ENCODE peak calls at places on chromosomes 12 and 14, in nine cellular contexts. One of them, this sample, is unnamed.

GRCh38 chr12:72271401-72271740 is 799 bp upstream of the TRHDE start:
- DNase-seq in PC-3: no peak
- DNase-seq in esophagus muscularis mucosa: no peak
- DNase-seq in cardiac muscle cell: peak; percentile 66
- DNase-seq in ovary: peak; percentile 48
- DNase-seq in adrenal gland: no peak
- DNase-seq in neural progenitor cell: peak; percentile 88
- DNase-seq in body of pancreas: peak; percentile 78
- DNase-seq in CD8-positive, alpha-beta memory T cell: no peak
- DNase-seq in this sample: no peak

GRCh38 chr12:42565001-42565400 is 24.5 kb downstream of the PRICKLE1 start:
- DNase-seq in body of pancreas: no peak
- DNase-seq in adrenal gland: no peak
- DNase-seq in ovary: no peak
- DNase-seq in CD8-positive, alpha-beta memory T cell: no peak
- DNase-seq in PC-3: no peak
- DNase-seq in cardiac muscle cell: no peak
- DNase-seq in neural progenitor cell: no peak
- DNase-seq in esophagus muscularis mucosa: no peak
- DNase-seq in this sample: no peak

GRCh38 chr12:48000878-48001321 is 3.4 kb downstream of the COL2A1 start:
- DNase-seq in adrenal gland: peak; percentile 62
- DNase-seq in PC-3: peak; percentile 73
- DNase-seq in neural progenitor cell: peak; percentile 84
- DNase-seq in ovary: no peak
- DNase-seq in cardiac muscle cell: peak; percentile 78
- DNase-seq in esophagus muscularis mucosa: no peak
- DNase-seq in CD8-positive, alpha-beta memory T cell: no peak
- DNase-seq in body of pancreas: no peak
- DNase-seq in this sample: no peak

GRCh38 chr14:26528415-26529182 is 69.2 kb downstream of the NOVA1 start:
- DNase-seq in PC-3: no peak
- DNase-seq in adrenal gland: no peak
- DNase-seq in CD8-positive, alpha-beta memory T cell: no peak
- DNase-seq in ovary: no peak
- DNase-seq in esophagus muscularis mucosa: no peak
- DNase-seq in body of pancreas: no peak
- DNase-seq in cardiac muscle cell: no peak
- DNase-seq in neural progenitor cell: no peak
- DNase-seq in this sample: no peak

GRCh38 chr12:9870311-9870866 is 1.2 kb upstream of the CLEC2B start:
- DNase-seq in ovary: no peak
- DNase-seq in neural progenitor cell: no peak
- DNase-seq in CD8-positive, alpha-beta memory T cell: no peak
- DNase-seq in esophagus muscularis mucosa: no peak
- DNase-seq in cardiac muscle cell: no peak
- DNase-seq in adrenal gland: no peak
- DNase-seq in body of pancreas: no peak
- DNase-seq in PC-3: peak; percentile 3
- DNase-seq in this sample: no peak

GRCh38 chr14:78697341-78697740 is 527.2 kb downstream of the NRXN3 start:
- DNase-seq in CD8-positive, alpha-beta memory T cell: no peak
- DNase-seq in PC-3: peak; percentile 56
- DNase-seq in neural progenitor cell: peak; percentile 31
- DNase-seq in adrenal gland: no peak
- DNase-seq in esophagus muscularis mucosa: no peak
- DNase-seq in body of pancreas: no peak
- DNase-seq in cardiac muscle cell: peak; percentile 29
- DNase-seq in ovary: no peak
- DNase-seq in this sample: no peak

GRCh38 chr12:121774968-121775474 is 18.5 kb downstream of the RHOF start:
- DNase-seq in PC-3: no peak
- DNase-seq in adrenal gland: no peak
- DNase-seq in cardiac muscle cell: no peak
- DNase-seq in CD8-positive, alpha-beta memory T cell: no peak
- DNase-seq in ovary: no peak
- DNase-seq in esophagus muscularis mucosa: no peak
- DNase-seq in body of pancreas: peak; percentile 35
- DNase-seq in neural progenitor cell: peak; percentile 45
- DNase-seq in this sample: no peak

GRCh38 chr12:11639463-11639862 is 10.0 kb upstream of the ETV6 start:
- DNase-seq in body of pancreas: no peak
- DNase-seq in PC-3: no peak
- DNase-seq in neural progenitor cell: no peak
- DNase-seq in CD8-positive, alpha-beta memory T cell: no peak
- DNase-seq in ovary: no peak
- DNase-seq in cardiac muscle cell: no peak
- DNase-seq in adrenal gland: no peak
- DNase-seq in esophagus muscularis mucosa: no peak
- DNase-seq in this sample: no peak

GRCh38 chr12:57341275-57341990 is 89.4 kb downstream of the R3HDM2 start:
- DNase-seq in body of pancreas: no peak
- DNase-seq in PC-3: no peak
- DNase-seq in adrenal gland: peak; percentile 53
- DNase-seq in neural progenitor cell: no peak
- DNase-seq in CD8-positive, alpha-beta memory T cell: no peak
- DNase-seq in cardiac muscle cell: peak; percentile 30
- DNase-seq in esophagus muscularis mucosa: no peak
- DNase-seq in ovary: no peak
- DNase-seq in this sample: no peak

GRCh38 chr14:28773917-28774691 is 7.5 kb downstream of the FOXG1 start:
- DNase-seq in ovary: no peak
- DNase-seq in PC-3: no peak
- DNase-seq in body of pancreas: no peak
- DNase-seq in neural progenitor cell: peak; percentile 92
- DNase-seq in esophagus muscularis mucosa: no peak
- DNase-seq in CD8-positive, alpha-beta memory T cell: no peak
- DNase-seq in adrenal gland: no peak
- DNase-seq in cardiac muscle cell: peak; percentile 82
- DNase-seq in this sample: no peak

GRCh38 chr12:89345830-89346740 is 6.2 kb downstream of the DUSP6 start:
- DNase-seq in ovary: no peak
- DNase-seq in neural progenitor cell: peak; percentile 83
- DNase-seq in PC-3: peak; percentile 77
- DNase-seq in body of pancreas: peak; percentile 63
- DNase-seq in adrenal gland: peak; percentile 44
- DNase-seq in esophagus muscularis mucosa: no peak
- DNase-seq in cardiac muscle cell: peak; percentile 50
- DNase-seq in CD8-positive, alpha-beta memory T cell: no peak
- DNase-seq in this sample: peak; percentile 51

GRCh38 chr12:14995583-14996425 is 23.0 kb downstream of the PDE6H start:
- DNase-seq in CD8-positive, alpha-beta memory T cell: no peak
- DNase-seq in esophagus muscularis mucosa: no peak
- DNase-seq in ovary: no peak
- DNase-seq in body of pancreas: no peak
- DNase-seq in PC-3: peak; percentile 54
- DNase-seq in neural progenitor cell: peak; percentile 63
- DNase-seq in adrenal gland: no peak
- DNase-seq in cardiac muscle cell: peak; percentile 70
- DNase-seq in this sample: no peak

GRCh38 chr12:19869413-19869812 is 430.1 kb downstream of the AEBP2 start:
- DNase-seq in PC-3: no peak
- DNase-seq in adrenal gland: no peak
- DNase-seq in CD8-positive, alpha-beta memory T cell: no peak
- DNase-seq in body of pancreas: no peak
- DNase-seq in ovary: no peak
- DNase-seq in cardiac muscle cell: no peak
- DNase-seq in esophagus muscularis mucosa: no peak
- DNase-seq in neural progenitor cell: no peak
- DNase-seq in this sample: no peak

GRCh38 chr14:73162271-73162670 is 26.0 kb downstream of the PSEN1 start:
- DNase-seq in PC-3: no peak
- DNase-seq in neural progenitor cell: no peak
- DNase-seq in body of pancreas: no peak
- DNase-seq in CD8-positive, alpha-beta memory T cell: no peak
- DNase-seq in cardiac muscle cell: no peak
- DNase-seq in adrenal gland: no peak
- DNase-seq in esophagus muscularis mucosa: no peak
- DNase-seq in ovary: no peak
- DNase-seq in this sample: no peak

DNA sequence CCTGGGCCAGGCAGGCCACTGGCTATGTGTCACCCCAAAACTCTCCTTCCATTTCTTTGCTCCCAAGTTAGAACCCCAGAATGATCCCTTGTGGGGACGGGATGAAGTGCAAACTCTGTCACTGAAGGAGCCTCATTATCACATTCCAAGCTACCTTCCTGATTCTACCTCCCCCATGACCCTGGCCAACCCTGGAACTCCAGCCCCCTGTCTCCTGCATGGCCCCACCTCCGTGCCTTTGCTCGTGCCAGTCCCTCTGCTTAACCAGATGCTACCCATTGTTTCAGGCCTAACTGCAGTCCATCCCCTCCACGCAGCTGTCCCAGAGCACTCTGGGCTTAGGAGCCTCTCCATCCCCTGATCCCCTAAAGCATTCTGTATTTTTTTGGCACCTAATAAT is 57.9 kb downstream of the ISCA2 start:
- DNase-seq in body of pancreas: no peak
- DNase-seq in cardiac muscle cell: no peak
- DNase-seq in PC-3: no peak
- DNase-seq in adrenal gland: no peak
- DNase-seq in neural progenitor cell: peak; percentile 29
- DNase-seq in CD8-positive, alpha-beta memory T cell: no peak
- DNase-seq in esophagus muscularis mucosa: no peak
- DNase-seq in ovary: no peak
- DNase-seq in this sample: no peak
- H3K27ac ChIP-seq in body of pancreas: peak overlapping the region; percentile 34
- H3K27ac ChIP-seq in cardiac muscle cell: no peak overlapping the region
- H3K27ac ChIP-seq in PC-3: no peak overlapping the region
- H3K27ac ChIP-seq in adrenal gland: no peak overlapping the region
- H3K27ac ChIP-seq in neural progenitor cell: no peak overlapping the region
- H3K27ac ChIP-seq in CD8-positive, alpha-beta memory T cell: no peak overlapping the region
- H3K27ac ChIP-seq in esophagus muscularis mucosa: no peak overlapping the region
- H3K27ac ChIP-seq in ovary: no peak overlapping the region
- H3K27ac ChIP-seq in this sample: no peak overlapping the region

GRCh38 chr12:101356794-101357193 is 50.8 kb downstream of the ARL1 start:
- DNase-seq in cardiac muscle cell: no peak
- DNase-seq in CD8-positive, alpha-beta memory T cell: no peak
- DNase-seq in neural progenitor cell: no peak
- DNase-seq in esophagus muscularis mucosa: no peak
- DNase-seq in ovary: no peak
- DNase-seq in adrenal gland: no peak
- DNase-seq in PC-3: no peak
- DNase-seq in body of pancreas: no peak
- DNase-seq in this sample: no peak

DNA sequence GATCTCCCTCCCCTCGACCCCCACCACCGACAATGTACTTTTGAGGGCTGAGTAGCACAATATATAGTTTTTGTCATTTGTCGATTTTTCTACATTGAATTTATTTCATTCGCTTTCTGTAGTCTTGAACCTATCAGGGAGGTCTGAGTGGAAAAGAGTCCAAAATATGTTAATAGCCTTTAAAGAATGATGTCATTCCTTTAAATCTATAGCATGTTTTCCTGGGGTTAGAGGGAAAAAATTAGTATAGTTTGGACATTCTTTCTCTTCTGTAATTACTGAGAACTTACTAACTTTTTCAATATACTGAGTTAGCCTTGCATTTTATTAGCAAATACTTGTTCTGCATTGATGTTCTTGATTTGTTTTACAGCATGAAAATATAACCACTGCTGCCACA is 55.9 kb downstream of the ARL1 start:
- DNase-seq in ovary: no peak
- DNase-seq in neural progenitor cell: no peak
- DNase-seq in cardiac muscle cell: no peak
- DNase-seq in body of pancreas: no peak
- DNase-seq in esophagus muscularis mucosa: no peak
- DNase-seq in adrenal gland: no peak
- DNase-seq in CD8-positive, alpha-beta memory T cell: no peak
- DNase-seq in PC-3: no peak
- DNase-seq in this sample: no peak
- H3K36me3 ChIP-seq in ovary: no peaks in the 10 kb centered on the region
- H3K36me3 ChIP-seq in neural progenitor cell: peaks cover 14% of the 10 kb centered on the region
- H3K36me3 ChIP-seq in cardiac muscle cell: peaks cover 16% of the 10 kb centered on the region
- H3K36me3 ChIP-seq in body of pancreas: peaks cover 6% of the 10 kb centered on the region
- H3K36me3 ChIP-seq in esophagus muscularis mucosa: peaks cover 94% of the 10 kb centered on the region
- H3K36me3 ChIP-seq in adrenal gland: peaks cover 30% of the 10 kb centered on the region
- H3K36me3 ChIP-seq in CD8-positive, alpha-beta memory T cell: peaks cover 15% of the 10 kb centered on the region
- H3K36me3 ChIP-seq in PC-3: peaks cover 50% of the 10 kb centered on the region
- H3K36me3 ChIP-seq in this sample: peaks cover 29% of the 10 kb centered on the region

GRCh38 chr12:112939761-112940357 is 1.6 kb downstream of the OAS3 start:
- DNase-seq in CD8-positive, alpha-beta memory T cell: peak; percentile 6
- DNase-seq in adrenal gland: no peak
- DNase-seq in neural progenitor cell: no peak
- DNase-seq in PC-3: no peak
- DNase-seq in esophagus muscularis mucosa: no peak
- DNase-seq in ovary: no peak
- DNase-seq in body of pancreas: no peak
- DNase-seq in cardiac muscle cell: no peak
- DNase-seq in this sample: no peak

GRCh38 chr12:112936927-112937326 is 1.3 kb upstream of the OAS3 start:
- DNase-seq in esophagus muscularis mucosa: no peak
- DNase-seq in neural progenitor cell: no peak
- DNase-seq in adrenal gland: no peak
- DNase-seq in body of pancreas: no peak
- DNase-seq in PC-3: peak; percentile 42
- DNase-seq in CD8-positive, alpha-beta memory T cell: no peak
- DNase-seq in cardiac muscle cell: no peak
- DNase-seq in ovary: no peak
- DNase-seq in this sample: no peak

GRCh38 chr12:112936264-112936663 is 2.0 kb upstream of the OAS3 start:
- DNase-seq in adrenal gland: no peak
- DNase-seq in body of pancreas: no peak
- DNase-seq in ovary: no peak
- DNase-seq in esophagus muscularis mucosa: no peak
- DNase-seq in cardiac muscle cell: no peak
- DNase-seq in neural progenitor cell: no peak
- DNase-seq in CD8-positive, alpha-beta memory T cell: no peak
- DNase-seq in PC-3: no peak
- DNase-seq in this sample: no peak

GRCh38 chr12:112937741-112938719 is at the start of gene OAS3:
- DNase-seq in CD8-positive, alpha-beta memory T cell: peak; percentile 59
- DNase-seq in adrenal gland: peak; percentile 90
- DNase-seq in cardiac muscle cell: peak; percentile 62
- DNase-seq in esophagus muscularis mucosa: peak; percentile 97
- DNase-seq in PC-3: peak; percentile 87
- DNase-seq in body of pancreas: peak; percentile 84
- DNase-seq in ovary: peak; percentile 88
- DNase-seq in neural progenitor cell: peak; percentile 49
- DNase-seq in this sample: peak; percentile 53

DNA sequence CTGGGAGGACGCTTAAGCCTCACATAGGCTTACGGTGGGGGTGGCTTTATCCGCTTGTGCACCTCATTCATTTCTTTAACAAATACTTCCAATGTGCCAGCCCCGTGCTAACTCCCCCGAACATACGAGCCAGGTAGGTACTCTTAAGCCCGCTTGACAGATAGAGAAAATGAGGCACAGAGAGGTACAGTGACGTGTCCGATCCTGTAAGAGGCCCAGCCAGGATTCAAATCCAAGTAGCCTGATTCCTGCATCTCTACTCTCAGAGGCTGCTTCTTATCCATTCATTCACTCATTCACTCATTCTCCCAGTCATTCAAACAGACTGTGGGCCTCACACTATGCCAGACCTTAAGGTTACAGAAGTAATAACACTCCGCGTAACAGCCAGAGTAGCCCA is 477 bp downstream of the OAS3 start:
- DNase-seq in esophagus muscularis mucosa: no peak
- DNase-seq in body of pancreas: no peak
- DNase-seq in adrenal gland: no peak
- DNase-seq in PC-3: peak; percentile 13
- DNase-seq in cardiac muscle cell: no peak
- DNase-seq in neural progenitor cell: no peak
- DNase-seq in ovary: no peak
- DNase-seq in CD8-positive, alpha-beta memory T cell: no peak
- DNase-seq in this sample: no peak
- H3K4me3 ChIP-seq in esophagus muscularis mucosa: peak overlapping the region; percentile 74
- H3K4me3 ChIP-seq in body of pancreas: peak overlapping the region; percentile 34
- H3K4me3 ChIP-seq in adrenal gland: peak overlapping the region; percentile 49
- H3K4me3 ChIP-seq in PC-3: peak overlapping the region; percentile 84
- H3K4me3 ChIP-seq in cardiac muscle cell: no peak overlapping the region
- H3K4me3 ChIP-seq in neural progenitor cell: peak overlapping the region; percentile 46
- H3K4me3 ChIP-seq in ovary: peak overlapping the region; percentile 77
- H3K4me3 ChIP-seq in CD8-positive, alpha-beta memory T cell: peak overlapping the region; percentile 83
- H3K4me3 ChIP-seq in this sample: peak overlapping the region; percentile 81

GRCh38 chr14:23299558-23299957 is 3.1 kb downstream of the PPP1R3E start:
- DNase-seq in body of pancreas: no peak
- DNase-seq in cardiac muscle cell: peak; percentile 58
- DNase-seq in CD8-positive, alpha-beta memory T cell: no peak
- DNase-seq in esophagus muscularis mucosa: no peak
- DNase-seq in adrenal gland: no peak
- DNase-seq in ovary: no peak
- DNase-seq in PC-3: peak; percentile 36
- DNase-seq in neural progenitor cell: no peak
- DNase-seq in this sample: no peak
- H3K27ac ChIP-seq in body of pancreas: no peak overlapping the region
- H3K27ac ChIP-seq in cardiac muscle cell: peak overlapping the region; percentile 98
- H3K27ac ChIP-seq in CD8-positive, alpha-beta memory T cell: peak overlapping the region; percentile 96
- H3K27ac ChIP-seq in esophagus muscularis mucosa: peak overlapping the region; percentile 99
- H3K27ac ChIP-seq in adrenal gland: peak overlapping the region; percentile 51
- H3K27ac ChIP-seq in ovary: no peak overlapping the region
- H3K27ac ChIP-seq in PC-3: no peak overlapping the region
- H3K27ac ChIP-seq in neural progenitor cell: no peak overlapping the region
- H3K27ac ChIP-seq in this sample: no peak overlapping the region